ENCODE peak calls at places on chromosomes 2 and 18, in four cellular contexts. A, J, Q and C are unnamed samples.

GRCh38 chr2:54909006-54909405 is 141.2 kb downstream of the RTN4 start:
- DNase-seq in A (no peak), J (no peak), Q (no peak), C (no peak)

GRCh38 chr2:169050476-169051240 is 18.7 kb upstream of the DHRS9 start:
- DNase-seq in A (no peak), J (no peak), Q (no peak), C (no peak)

GRCh38 chr18:3689091-3689490 is 239.1 kb downstream of the TGIF1 start:
- DNase-seq in A (no peak), J (no peak), Q (no peak), C (no peak)

GRCh38 chr2:128284037-128284441 is 34.6 kb downstream of the HS6ST1 start:
- DNase-seq in A (no peak), J (no peak), Q (no peak), C (no peak)

GRCh38 chr18:3703732-3704176 is 253.8 kb downstream of the TGIF1 start:
- DNase-seq in A (peak), J (peak), Q (peak), C (no peak)

GRCh38 chr2:11213090-11213638 is 57.9 kb downstream of the SLC66A3 start:
- DNase-seq in A (no peak), J (no peak), Q (no peak), C (no peak)

GRCh38 chr2:20577495-20578235 is 73.2 kb downstream of the HS1BP3 start:
- DNase-seq in A (no peak), J (no peak), Q (no peak), C (no peak)

GRCh38 chr2:225911019-225911418 is 511.5 kb downstream of the NYAP2 start:
- DNase-seq in A (no peak), J (no peak), Q (no peak), C (no peak)

GRCh38 chr18:42196651-42197050 is 241.6 kb downstream of the PIK3C3 start:
- DNase-seq in A (no peak), J (no peak), Q (no peak), C (no peak)

GRCh38 chr2:131120815-131121317 is 15.7 kb downstream of the PLEKHB2 start:
- DNase-seq in A (no peak), J (peak), Q (no peak), C (no peak)

GRCh38 chr2:219281588-219281987 is 2.4 kb downstream of the DNAJB2 start:
- DNase-seq in A (no peak), J (no peak), Q (no peak), C (no peak)

GRCh38 chr18:63291278-63291677 is 28.3 kb downstream of the BCL2 start:
- DNase-seq in A (no peak), J (no peak), Q (no peak), C (no peak)

GRCh38 chr18:69840445-69840844 is 107.2 kb downstream of the CD226 start:
- DNase-seq in A (no peak), J (no peak), Q (no peak), C (no peak)

GRCh38 chr2:84717302-84717701 is 163.6 kb downstream of the TRABD2A start:
- DNase-seq in A (no peak), J (no peak), Q (no peak), C (no peak)

GRCh38 chr2:17901246-17901645 is 22.8 kb downstream of the KCNS3 start:
- DNase-seq in A (peak), J (peak), Q (no peak), C (peak)

GRCh38 chr2:209456489-209456888 is 32.6 kb downstream of the MAP2 start:
- DNase-seq in A (no peak), J (no peak), Q (no peak), C (no peak)

GRCh38 chr18:53771664-53772063 is 452.8 kb downstream of the MBD2 start:
- DNase-seq in A (peak), J (no peak), Q (no peak), C (peak)

GRCh38 chr2:227033471-227034148 is 130.4 kb downstream of the COL4A4 start:
- DNase-seq in A (no peak), J (no peak), Q (peak), C (no peak)

GRCh38 chr2:225737556-225737955 is 338.0 kb downstream of the NYAP2 start:
- DNase-seq in A (no peak), J (no peak), Q (no peak), C (no peak)

GRCh38 chr2:129957891-129958290 is 21.6 kb upstream of the RAB6C start:
- DNase-seq in A (no peak), J (no peak), Q (no peak), C (no peak)

GRCh38 chr2:29663266-29663665 is 258.1 kb downstream of the ALK start:
- DNase-seq in A (no peak), J (no peak), Q (no peak), C (no peak)

GRCh38 chr2:120323214-120323613 is 22.7 kb upstream of the INHBB start:
- DNase-seq in A (no peak), J (peak), Q (no peak), C (no peak)

GRCh38 chr2:120559401-120559800 is 176.3 kb upstream of the GLI2 start:
- DNase-seq in A (no peak), J (no peak), Q (no peak), C (no peak)

GRCh38 chr2:211631503-211631902 is 907.1 kb downstream of the ERBB4 start:
- DNase-seq in A (no peak), J (no peak), Q (no peak), C (no peak)

GRCh38 chr2:119024152-119024551 is 82.2 kb downstream of the MARCO start:
- DNase-seq in A (no peak), J (no peak), Q (no peak), C (no peak)